ENCODE peak calls at places on chromosomes 16 and 17, in eight cellular contexts. P is kidney glomerular epithelial cell, A is ascending aorta, C is germinal center, J is esophagus muscularis mucosa, F is cerebellar cortex, B is neural progenitor cell, G is NCI-H1092. D is an unnamed sample.

GRCh38 chr16:87339086-87339723 is 22.0 kb upstream of the C16orf95 start:
- DNase-seq in J (no peak), G (no peak), P (no peak), B (no peak), C (no peak), A (no peak), F (no peak), D (no peak)

GRCh38 chr16:4244254-4244812 is 2.5 kb upstream of the SRL start:
- DNase-seq in A (no peak), P (peak; percentile 6), G (no peak), F (peak; percentile 67), B (peak; percentile 82), J (no peak), C (no peak), D (no peak)

GRCh38 chr16:51151435-51151950 is 423 bp upstream of the SALL1 start:
- DNase-seq in P (peak; percentile 68), A (no peak), F (no peak), B (peak; percentile 97), C (no peak), G (peak; percentile 89), J (no peak), D (peak; percentile 65)

GRCh38 chr16:30756781-30757100 is 5.1 kb downstream of the CFAP119 start:
- DNase-seq in B (no peak), C (no peak), A (no peak), J (no peak), G (no peak), F (no peak), P (no peak), D (no peak)

GRCh38 chr17:7132511-7133094 is 18.0 kb upstream of the ASGR2 start:
- DNase-seq in B (peak; percentile 83), J (no peak), P (no peak), F (no peak), A (no peak), G (no peak), C (peak; percentile 65), D (no peak)

GRCh38 chr16:20916289-20916688 is 15.7 kb downstream of the LYRM1 start:
- DNase-seq in A (no peak), B (no peak), G (no peak), P (no peak), J (no peak), C (no peak), F (no peak), D (no peak)

GRCh38 chr16:31710880-31711279 is 162.7 kb upstream of the ZNF267 start:
- DNase-seq in B (no peak), J (no peak), P (no peak), C (no peak), A (no peak), F (no peak), G (no peak), D (no peak)

GRCh38 chr17:43368740-43369506 is 29.9 kb upstream of the ARL4D start:
- DNase-seq in G (peak; percentile 86), B (peak; percentile 83), A (peak; percentile 89), J (peak; percentile 95), C (peak; percentile 47), P (peak; percentile 67), F (peak; percentile 73), D (peak; percentile 63)

GRCh38 chr16:450800-451512 is 25.5 kb downstream of the RAB11FIP3 start:
- DNase-seq in J (no peak), B (no peak), C (no peak), G (peak; percentile 65), A (no peak), F (no peak), P (no peak), D (no peak)

GRCh38 chr17:65514082-65514481 is 47.4 kb downstream of the AXIN2 start:
- DNase-seq in B (no peak), P (no peak), G (no peak), J (no peak), C (no peak), A (peak; percentile 25), F (no peak), D (peak; percentile 79)

GRCh38 chr16:77788196-77789084 is at the start of gene VAT1L:
- DNase-seq in C (peak; percentile 41), G (no peak), J (no peak), P (peak; percentile 43), A (peak; percentile 72), B (peak; percentile 78), F (peak; percentile 89), D (no peak)

GRCh38 chr16:4350787-4351659 is at the start of gene PAM16:
- DNase-seq in G (peak; percentile 96), F (peak; percentile 92), J (peak; percentile 99), C (peak; percentile 95), B (peak; percentile 99), P (peak; percentile 91), A (peak; percentile 97), D (peak; percentile 87)

GRCh38 chr16:14549789-14550153 is 80.3 kb downstream of the PARN start:
- DNase-seq in J (no peak), F (no peak), A (no peak), P (peak; percentile 44), B (no peak), G (no peak), C (no peak), D (peak; percentile 44)

GRCh38 chr17:80511222-80512180 is 33.1 kb upstream of the RPTOR start:
- DNase-seq in C (no peak), J (no peak), A (no peak), P (no peak), G (no peak), B (peak; percentile 70), F (no peak), D (no peak)

GRCh38 chr17:39996789-39997188 is 16.2 kb downstream of the PSMD3 start:
- DNase-seq in F (no peak), A (no peak), B (no peak), C (no peak), P (no peak), J (no peak), G (no peak), D (no peak)

GRCh38 chr16:9845661-9846361 is 336.4 kb downstream of the GRIN2A start:
- DNase-seq in G (no peak), A (no peak), C (no peak), P (peak; percentile 9), B (no peak), F (no peak), J (peak; percentile 84), D (no peak)

GRCh38 chr17:35536664-35537160 is 766 bp downstream of the SLFN12L start:
- DNase-seq in J (no peak), C (no peak), F (no peak), P (no peak), B (no peak), A (no peak), G (no peak), D (no peak)

GRCh38 chr16:89107209-89107582 is 13.5 kb downstream of the ACSF3 start:
- DNase-seq in B (no peak), C (no peak), J (no peak), P (no peak), F (no peak), A (no peak), G (no peak), D (no peak)

GRCh38 chr16:907819-908218 is 63.0 kb downstream of the LMF1 start:
- DNase-seq in C (no peak), G (no peak), A (no peak), F (no peak), B (no peak), P (no peak), J (no peak), D (no peak)

GRCh38 chr16:27721548-27722265 is 171.8 kb downstream of the KATNIP start:
- DNase-seq in G (no peak), A (peak; percentile 73), B (no peak), P (no peak), J (peak; percentile 93), C (no peak), F (no peak), D (no peak)

GRCh38 chr17:27293359-27293897 is 486 bp upstream of the WSB1 start:
- DNase-seq in J (no peak), B (peak; percentile 16), F (no peak), P (no peak), A (no peak), C (no peak), G (no peak), D (no peak)

GRCh38 chr17:66518108-66518507 is 215.7 kb downstream of the PRKCA start:
- DNase-seq in G (no peak), P (no peak), A (no peak), C (no peak), F (no peak), J (no peak), B (no peak), D (no peak)

GRCh38 chr17:54891176-54891821 is 9.4 kb upstream of the TOM1L1 start:
- DNase-seq in G (peak; percentile 44), P (peak; percentile 73), A (no peak), B (peak; percentile 80), J (no peak), F (peak; percentile 20), C (no peak), D (peak; percentile 56)